ENCODE peak calls at places on chromosomes 13 and 19, in eight cellular contexts. One of them, this sample, is unnamed.

GRCh38 chr19:35860818-35861639 is 4.3 kb downstream of the KIRREL2 start:
- DNase-seq in A549: no peak
- DNase-seq in ascending aorta: no peak
- DNase-seq in tibial nerve: no peak
- DNase-seq in psoas muscle: no peak
- DNase-seq in cardiac muscle cell: peak
- DNase-seq in testis: no peak
- DNase-seq in adrenal gland: no peak
- DNase-seq in this sample: no peak

GRCh38 chr19:4909172-4909896 is at the start of gene UHRF1:
- DNase-seq in psoas muscle: no peak
- DNase-seq in cardiac muscle cell: peak
- DNase-seq in testis: no peak
- DNase-seq in tibial nerve: no peak
- DNase-seq in A549: no peak
- DNase-seq in ascending aorta: no peak
- DNase-seq in adrenal gland: no peak
- DNase-seq in this sample: no peak

GRCh38 chr19:14476663-14477401 is 1.7 kb upstream of the PTGER1 start:
- DNase-seq in ascending aorta: no peak
- DNase-seq in cardiac muscle cell: peak
- DNase-seq in testis: no peak
- DNase-seq in adrenal gland: peak
- DNase-seq in A549: peak
- DNase-seq in tibial nerve: peak
- DNase-seq in psoas muscle: no peak
- DNase-seq in this sample: peak

GRCh38 chr13:102374726-102375125 is 27.1 kb downstream of the FGF14 start:
- DNase-seq in A549: no peak
- DNase-seq in tibial nerve: no peak
- DNase-seq in testis: no peak
- DNase-seq in cardiac muscle cell: no peak
- DNase-seq in adrenal gland: no peak
- DNase-seq in ascending aorta: no peak
- DNase-seq in psoas muscle: no peak
- DNase-seq in this sample: no peak

GRCh38 chr13:112117258-112117954 is 50.5 kb downstream of the SOX1 start:
- DNase-seq in psoas muscle: peak
- DNase-seq in ascending aorta: no peak
- DNase-seq in tibial nerve: no peak
- DNase-seq in cardiac muscle cell: no peak
- DNase-seq in A549: no peak
- DNase-seq in adrenal gland: no peak
- DNase-seq in testis: no peak
- DNase-seq in this sample: no peak

GRCh38 chr19:21765151-21765550 is 2.2 kb downstream of the ZNF100 start:
- DNase-seq in cardiac muscle cell: no peak
- DNase-seq in adrenal gland: no peak
- DNase-seq in A549: no peak
- DNase-seq in tibial nerve: no peak
- DNase-seq in psoas muscle: no peak
- DNase-seq in ascending aorta: no peak
- DNase-seq in testis: no peak
- DNase-seq in this sample: no peak

GRCh38 chr19:4552546-4552819 is 7.0 kb downstream of the SEMA6B start:
- DNase-seq in A549: no peak
- DNase-seq in testis: no peak
- DNase-seq in cardiac muscle cell: no peak
- DNase-seq in psoas muscle: no peak
- DNase-seq in adrenal gland: no peak
- DNase-seq in ascending aorta: no peak
- DNase-seq in tibial nerve: no peak
- DNase-seq in this sample: no peak

GRCh38 chr13:49134305-49134704 is 85.8 kb upstream of the MLNR start:
- DNase-seq in psoas muscle: no peak
- DNase-seq in ascending aorta: no peak
- DNase-seq in cardiac muscle cell: no peak
- DNase-seq in adrenal gland: no peak
- DNase-seq in testis: no peak
- DNase-seq in A549: no peak
- DNase-seq in tibial nerve: no peak
- DNase-seq in this sample: no peak

GRCh38 chr13:92843549-92843948 is 383.1 kb upstream of the GPC6 start:
- DNase-seq in adrenal gland: no peak
- DNase-seq in ascending aorta: no peak
- DNase-seq in testis: no peak
- DNase-seq in A549: no peak
- DNase-seq in tibial nerve: no peak
- DNase-seq in cardiac muscle cell: no peak
- DNase-seq in psoas muscle: no peak
- DNase-seq in this sample: peak

GRCh38 chr13:47256618-47257017 is 359.8 kb upstream of the HTR2A start:
- DNase-seq in tibial nerve: no peak
- DNase-seq in testis: no peak
- DNase-seq in ascending aorta: no peak
- DNase-seq in cardiac muscle cell: no peak
- DNase-seq in A549: no peak
- DNase-seq in psoas muscle: no peak
- DNase-seq in adrenal gland: no peak
- DNase-seq in this sample: peak

GRCh38 chr19:47598407-47599349 is 10.3 kb upstream of the BICRA start:
- DNase-seq in ascending aorta: peak
- DNase-seq in A549: peak
- DNase-seq in adrenal gland: peak
- DNase-seq in cardiac muscle cell: peak
- DNase-seq in tibial nerve: peak
- DNase-seq in testis: peak
- DNase-seq in psoas muscle: peak
- DNase-seq in this sample: peak

GRCh38 chr13:98918771-98919170 is 59.1 kb downstream of the DOCK9 start:
- DNase-seq in tibial nerve: no peak
- DNase-seq in psoas muscle: no peak
- DNase-seq in cardiac muscle cell: no peak
- DNase-seq in ascending aorta: no peak
- DNase-seq in adrenal gland: no peak
- DNase-seq in A549: no peak
- DNase-seq in testis: no peak
- DNase-seq in this sample: no peak

GRCh38 chr19:42487025-42487797 is 41.1 kb downstream of the CEACAM1 start:
- DNase-seq in tibial nerve: no peak
- DNase-seq in adrenal gland: no peak
- DNase-seq in psoas muscle: no peak
- DNase-seq in testis: peak
- DNase-seq in A549: no peak
- DNase-seq in cardiac muscle cell: no peak
- DNase-seq in ascending aorta: no peak
- DNase-seq in this sample: no peak

GRCh38 chr19:44772969-44773368 is 4.7 kb upstream of the CBLC start:
- DNase-seq in adrenal gland: no peak
- DNase-seq in psoas muscle: no peak
- DNase-seq in ascending aorta: no peak
- DNase-seq in testis: no peak
- DNase-seq in cardiac muscle cell: no peak
- DNase-seq in A549: no peak
- DNase-seq in tibial nerve: no peak
- DNase-seq in this sample: no peak

GRCh38 chr13:98672947-98673545 is 79.4 kb downstream of the SLC15A1 start:
- DNase-seq in ascending aorta: peak
- DNase-seq in tibial nerve: peak
- DNase-seq in adrenal gland: peak
- DNase-seq in cardiac muscle cell: peak
- DNase-seq in testis: peak
- DNase-seq in psoas muscle: peak
- DNase-seq in A549: peak
- DNase-seq in this sample: peak

GRCh38 chr13:50866817-50867640 is 23.5 kb upstream of the DLEU7 start:
- DNase-seq in cardiac muscle cell: no peak
- DNase-seq in psoas muscle: no peak
- DNase-seq in A549: no peak
- DNase-seq in tibial nerve: no peak
- DNase-seq in testis: no peak
- DNase-seq in adrenal gland: no peak
- DNase-seq in ascending aorta: no peak
- DNase-seq in this sample: no peak

DNA sequence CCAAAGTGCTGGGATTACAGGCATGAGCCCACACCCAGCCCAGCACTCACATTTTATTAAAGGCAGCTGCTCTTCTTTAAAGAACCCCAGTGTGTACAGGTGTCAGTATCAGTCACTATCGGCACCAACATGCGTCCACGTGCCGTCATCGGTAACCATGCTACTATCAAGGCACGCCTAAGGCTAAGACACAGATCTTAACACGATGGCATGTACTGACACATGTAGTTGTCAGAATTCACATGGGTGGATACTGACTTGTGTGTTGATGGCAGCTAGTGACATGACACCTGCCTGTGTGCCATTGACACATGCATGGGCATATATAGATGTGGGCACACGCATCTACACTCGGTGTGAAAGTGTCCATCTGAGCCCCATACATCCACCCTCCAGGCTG is 12.2 kb upstream of the HIF3A start:
- DNase-seq in A549: no peak
- DNase-seq in tibial nerve: no peak
- DNase-seq in ascending aorta: no peak
- DNase-seq in testis: no peak
- DNase-seq in cardiac muscle cell: no peak
- DNase-seq in adrenal gland: no peak
- DNase-seq in psoas muscle: no peak
- DNase-seq in this sample: no peak
- H3K27ac ChIP-seq in A549: no peak
- H3K27ac ChIP-seq in tibial nerve: no peak
- H3K27ac ChIP-seq in ascending aorta: no peak
- H3K27ac ChIP-seq in testis: no peak
- H3K27ac ChIP-seq in cardiac muscle cell: no peak
- H3K27ac ChIP-seq in adrenal gland: no peak
- H3K27ac ChIP-seq in psoas muscle: no peak
- H3K27ac ChIP-seq in this sample: no peak

GRCh38 chr19:40627486-40628279 is 26.5 kb downstream of the LTBP4 start:
- DNase-seq in tibial nerve: no peak
- DNase-seq in A549: no peak
- DNase-seq in adrenal gland: no peak
- DNase-seq in psoas muscle: no peak
- DNase-seq in cardiac muscle cell: no peak
- DNase-seq in testis: no peak
- DNase-seq in ascending aorta: peak
- DNase-seq in this sample: no peak
- H3K27ac ChIP-seq in tibial nerve: no peak
- H3K27ac ChIP-seq in A549: no peak
- H3K27ac ChIP-seq in adrenal gland: no peak
- H3K27ac ChIP-seq in psoas muscle: no peak
- H3K27ac ChIP-seq in cardiac muscle cell: no peak
- H3K27ac ChIP-seq in testis: no peak
- H3K27ac ChIP-seq in ascending aorta: no peak
- H3K27ac ChIP-seq in this sample: no peak

GRCh38 chr19:17751912-17752273 is 616 bp downstream of the FCHO1 start:
- DNase-seq in adrenal gland: no peak
- DNase-seq in testis: no peak
- DNase-seq in A549: no peak
- DNase-seq in cardiac muscle cell: no peak
- DNase-seq in ascending aorta: no peak
- DNase-seq in psoas muscle: no peak
- DNase-seq in tibial nerve: no peak
- DNase-seq in this sample: no peak
- H3K27ac ChIP-seq in adrenal gland: peak
- H3K27ac ChIP-seq in testis: no peak
- H3K27ac ChIP-seq in A549: peak
- H3K27ac ChIP-seq in cardiac muscle cell: no peak
- H3K27ac ChIP-seq in ascending aorta: no peak
- H3K27ac ChIP-seq in psoas muscle: no peak
- H3K27ac ChIP-seq in tibial nerve: peak
- H3K27ac ChIP-seq in this sample: no peak

GRCh38 chr13:75764251-75764650 is 128.1 kb downstream of the LMO7 start:
- DNase-seq in tibial nerve: no peak
- DNase-seq in adrenal gland: no peak
- DNase-seq in psoas muscle: no peak
- DNase-seq in A549: no peak
- DNase-seq in testis: no peak
- DNase-seq in ascending aorta: no peak
- DNase-seq in cardiac muscle cell: no peak
- DNase-seq in this sample: no peak
- H3K27ac ChIP-seq in tibial nerve: peak
- H3K27ac ChIP-seq in adrenal gland: no peak
- H3K27ac ChIP-seq in psoas muscle: peak
- H3K27ac ChIP-seq in A549: peak
- H3K27ac ChIP-seq in testis: no peak
- H3K27ac ChIP-seq in ascending aorta: no peak
- H3K27ac ChIP-seq in cardiac muscle cell: no peak
- H3K27ac ChIP-seq in this sample: no peak

GRCh38 chr13:113307491-113307890 is 10.5 kb downstream of the LAMP1 start:
- DNase-seq in adrenal gland: no peak
- DNase-seq in ascending aorta: no peak
- DNase-seq in tibial nerve: no peak
- DNase-seq in A549: no peak
- DNase-seq in testis: no peak
- DNase-seq in psoas muscle: no peak
- DNase-seq in cardiac muscle cell: no peak
- DNase-seq in this sample: no peak
- H3K27ac ChIP-seq in adrenal gland: no peak
- H3K27ac ChIP-seq in ascending aorta: no peak
- H3K27ac ChIP-seq in tibial nerve: no peak
- H3K27ac ChIP-seq in A549: no peak
- H3K27ac ChIP-seq in testis: no peak
- H3K27ac ChIP-seq in psoas muscle: no peak
- H3K27ac ChIP-seq in cardiac muscle cell: no peak
- H3K27ac ChIP-seq in this sample: no peak

GRCh38 chr13:110258876-110259631 is 47.9 kb downstream of the COL4A1 start:
- DNase-seq in testis: no peak
- DNase-seq in A549: no peak
- DNase-seq in adrenal gland: no peak
- DNase-seq in ascending aorta: peak
- DNase-seq in tibial nerve: no peak
- DNase-seq in cardiac muscle cell: no peak
- DNase-seq in psoas muscle: no peak
- DNase-seq in this sample: no peak
- H3K27ac ChIP-seq in testis: no peak
- H3K27ac ChIP-seq in A549: no peak
- H3K27ac ChIP-seq in adrenal gland: no peak
- H3K27ac ChIP-seq in ascending aorta: peak
- H3K27ac ChIP-seq in tibial nerve: peak
- H3K27ac ChIP-seq in cardiac muscle cell: no peak
- H3K27ac ChIP-seq in psoas muscle: no peak
- H3K27ac ChIP-seq in this sample: peak

GRCh38 chr13:110262944-110263343 is 44.0 kb downstream of the COL4A1 start:
- DNase-seq in psoas muscle: no peak
- DNase-seq in A549: no peak
- DNase-seq in ascending aorta: peak
- DNase-seq in testis: peak
- DNase-seq in adrenal gland: no peak
- DNase-seq in tibial nerve: no peak
- DNase-seq in cardiac muscle cell: no peak
- DNase-seq in this sample: no peak
- H3K27ac ChIP-seq in psoas muscle: peak
- H3K27ac ChIP-seq in A549: no peak
- H3K27ac ChIP-seq in ascending aorta: peak
- H3K27ac ChIP-seq in testis: no peak
- H3K27ac ChIP-seq in adrenal gland: peak
- H3K27ac ChIP-seq in tibial nerve: peak
- H3K27ac ChIP-seq in cardiac muscle cell: no peak
- H3K27ac ChIP-seq in this sample: no peak

DNA sequence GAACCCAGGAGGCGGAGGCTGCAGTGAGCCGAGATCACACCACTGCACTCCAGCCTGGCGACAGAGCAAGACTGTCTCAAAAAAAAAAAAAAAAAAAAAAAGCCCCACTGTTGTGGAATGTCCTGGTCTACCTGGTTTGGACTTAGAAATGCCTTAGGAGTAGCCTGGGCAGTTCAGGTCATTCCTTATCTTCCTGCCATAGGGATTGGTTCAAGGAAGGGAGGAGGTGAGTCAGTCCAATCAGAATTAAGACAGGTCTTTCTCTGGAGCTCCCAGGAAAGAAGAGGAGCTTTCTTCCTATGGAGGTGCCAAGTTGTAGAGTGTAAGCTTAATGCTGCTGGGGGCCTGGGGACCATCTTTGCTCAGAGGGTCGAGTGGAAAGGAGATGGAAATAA is 44.8 kb downstream of the SIPA1L3 start:
- DNase-seq in A549: no peak
- DNase-seq in psoas muscle: no peak
- DNase-seq in ascending aorta: no peak
- DNase-seq in testis: no peak
- DNase-seq in adrenal gland: no peak
- DNase-seq in tibial nerve: no peak
- DNase-seq in cardiac muscle cell: no peak
- DNase-seq in this sample: no peak
- H3K27ac ChIP-seq in A549: peak
- H3K27ac ChIP-seq in psoas muscle: no peak
- H3K27ac ChIP-seq in ascending aorta: no peak
- H3K27ac ChIP-seq in testis: no peak
- H3K27ac ChIP-seq in adrenal gland: no peak
- H3K27ac ChIP-seq in tibial nerve: no peak
- H3K27ac ChIP-seq in cardiac muscle cell: no peak
- H3K27ac ChIP-seq in this sample: no peak